ENCODE peak calls at places on chromosomes 6 and 20, in four cellular contexts. Y is fibroblast of mammary gland; V is activated CD8-positive, alpha-beta T cell treated with anti-CD3 and anti-CD28 coated beads for 36 hours; M is HFF-Myc. S is an unnamed sample.

GRCh38 chr20:825710-826421 is 7.6 kb upstream of the FAM110A start:
- DNase-seq in Y (peak), V (no peak), M (no peak), S (no peak)

GRCh38 chr6:43113431-43114260 is 37.5 kb downstream of the PTK7 start:
- DNase-seq in Y (no peak), V (no peak), M (no peak), S (no peak)

GRCh38 chr6:90790696-90791095 is 203.8 kb upstream of the MAP3K7 start:
- DNase-seq in Y (peak), V (no peak), M (peak), S (no peak)

GRCh38 chr6:37239950-37240713 is 17.4 kb upstream of the TBC1D22B start:
- DNase-seq in Y (peak), V (peak), M (peak), S (peak)

GRCh38 chr6:26362836-26363220 is 2.2 kb upstream of the BTN3A2 start:
- DNase-seq in Y (no peak), V (no peak), M (no peak), S (no peak)

GRCh38 chr6:119463081-119463626 is 113.6 kb upstream of the MAN1A1 start:
- DNase-seq in Y (no peak), V (peak), M (no peak), S (no peak)

GRCh38 chr20:32574296-32575226 is 10.6 kb downstream of the NOL4L start:
- DNase-seq in Y (peak), V (peak), M (peak), S (peak)

GRCh38 chr6:130018830-130019795 is 732 bp downstream of the L3MBTL3 start:
- DNase-seq in Y (peak), V (peak), M (no peak), S (no peak)

GRCh38 chr20:19074828-19075516 is 137.5 kb upstream of the SLC24A3 start:
- DNase-seq in Y (no peak), V (peak), M (no peak), S (no peak)

GRCh38 chr6:147135211-147135672 is 69.0 kb upstream of the STXBP5 start:
- DNase-seq in Y (peak), V (no peak), M (peak), S (peak)

GRCh38 chr6:47169785-47170685 is 127.9 kb upstream of the ADGRF1 start:
- DNase-seq in Y (peak), V (no peak), M (peak), S (no peak)

GRCh38 chr6:13406781-13407180 is 78.4 kb upstream of the TBC1D7 start:
- DNase-seq in Y (no peak), V (no peak), M (no peak), S (no peak)

GRCh38 chr20:4227085-4227821 is 211.9 kb upstream of the RNF24 start:
- DNase-seq in Y (peak), V (peak), M (no peak), S (peak)

GRCh38 chr6:119446623-119447008 is 97.1 kb upstream of the MAN1A1 start:
- DNase-seq in Y (peak), V (no peak), M (no peak), S (peak)

GRCh38 chr20:8036771-8037170 is 17.2 kb upstream of the TMX4 start:
- DNase-seq in Y (no peak), V (no peak), M (no peak), S (no peak)

GRCh38 chr6:169993861-169994481 is 242.5 kb downstream of the ERMARD start:
- DNase-seq in Y (no peak), V (no peak), M (no peak), S (no peak)

GRCh38 chr6:169291639-169292339 is 38.1 kb upstream of the THBS2 start:
- DNase-seq in Y (peak), V (no peak), M (no peak), S (no peak)

GRCh38 chr20:38827770-38828281 is 22.3 kb downstream of the PPP1R16B start:
- DNase-seq in Y (no peak), V (no peak), M (no peak), S (no peak)

GRCh38 chr20:46145646-46146045 is 27.5 kb downstream of the CD40 start:
- DNase-seq in Y (no peak), V (no peak), M (no peak), S (no peak)

GRCh38 chr20:44407402-44408184 is 52.1 kb downstream of the HNF4A start:
- DNase-seq in Y (peak), V (no peak), M (no peak), S (no peak)

GRCh38 chr20:42530855-42531674 is 658.6 kb downstream of the PTPRT start:
- DNase-seq in Y (peak), V (peak), M (no peak), S (no peak)

GRCh38 chr20:63092660-63093215 is 86.0 kb upstream of the BHLHE23 start:
- DNase-seq in Y (no peak), V (no peak), M (no peak), S (no peak)

GRCh38 chr6:167717867-167718266 is 108.8 kb upstream of the AFDN start:
- DNase-seq in Y (no peak), V (no peak), M (no peak), S (no peak)

GRCh38 chr6:150027806-150028565 is 2.7 kb upstream of the RAET1L start:
- DNase-seq in Y (no peak), V (no peak), M (no peak), S (no peak)

GRCh38 chr6:16239090-16239797 is 857 bp downstream of the GMPR start:
- DNase-seq in Y (no peak), V (peak), M (no peak), S (no peak)
- TF ChIP-seq CTCF in Y (no peak), V (no peak), M (peak), S (peak)

DNA sequence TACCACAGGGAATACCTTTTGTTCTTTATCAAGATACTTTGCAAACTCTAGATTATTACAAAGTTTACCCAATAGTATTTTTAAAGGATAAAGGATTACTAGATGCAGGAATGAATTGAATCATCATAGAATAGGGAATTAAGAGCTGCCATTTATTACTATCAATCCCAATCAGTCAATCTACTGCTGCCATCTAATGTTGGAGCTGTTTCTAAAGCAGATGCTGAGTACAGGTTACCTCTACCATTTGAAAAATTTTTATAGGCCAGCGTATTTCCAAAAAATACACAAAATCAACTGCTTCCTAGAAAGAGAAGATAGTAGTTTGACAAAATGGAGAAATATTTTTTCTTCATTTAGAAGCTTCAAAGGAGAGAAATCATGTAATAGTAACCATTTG is 520.4 kb downstream of the ADGRB3 start:
- DNase-seq in Y (no peak), V (no peak), M (no peak), S (no peak)
- TF ChIP-seq CTCF in Y (no peak), V (no peak), M (no peak), S (no peak)

GRCh38 chr6:142944126-142945066 is 580 bp downstream of the HIVEP2 start:
- DNase-seq in Y (peak), V (peak), M (peak), S (peak)
- TF ChIP-seq CTCF in Y (no peak), V (no peak), M (no peak), S (no peak)

DNA sequence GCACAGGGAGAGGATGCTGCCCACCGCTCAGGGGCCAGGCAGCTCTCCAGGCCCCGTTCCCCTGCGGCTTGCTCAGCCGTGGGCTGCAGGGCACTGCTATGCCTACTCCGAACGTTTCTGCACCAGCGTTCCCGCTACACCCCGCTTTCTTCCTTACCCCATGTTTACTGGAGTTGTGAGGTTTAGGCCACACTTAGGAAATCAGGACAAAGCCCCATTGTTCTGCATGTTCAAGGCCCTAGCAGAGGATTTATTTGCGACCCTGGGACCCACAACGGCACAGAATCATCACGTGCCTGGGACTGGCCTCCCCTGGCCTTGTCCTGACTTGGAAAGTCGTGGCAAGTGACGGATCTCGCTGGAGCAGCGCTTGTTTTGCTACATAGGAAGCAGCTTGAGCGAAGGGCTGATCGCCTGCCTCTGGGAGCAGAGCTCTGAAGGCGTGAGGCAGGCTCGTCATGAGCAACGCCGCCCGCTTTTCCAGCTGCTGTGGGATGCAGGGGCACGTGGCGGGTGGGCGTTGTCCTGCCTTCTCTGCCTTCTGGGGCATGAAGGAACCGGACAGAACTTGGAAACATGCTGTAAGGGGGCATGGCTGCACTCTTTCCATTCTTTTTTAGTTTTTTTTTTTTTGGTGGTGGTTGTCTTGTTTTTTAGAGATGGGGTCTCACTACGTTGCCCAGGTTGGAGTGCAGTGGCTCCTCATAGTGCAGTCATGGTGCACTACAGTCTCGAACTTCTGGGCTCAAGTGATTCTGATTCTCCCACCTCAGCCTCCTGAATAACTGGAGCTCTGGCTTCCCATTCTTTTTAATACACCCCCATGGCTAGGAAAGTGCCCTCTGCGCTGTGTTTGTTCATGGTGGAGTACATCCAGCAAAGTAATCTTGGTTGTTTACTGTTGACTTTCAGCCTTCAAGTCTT is 14.6 kb upstream of the TMEM181 start:
- DNase-seq in Y (no peak), V (no peak), M (no peak), S (no peak)
- TF ChIP-seq CTCF in Y (no peak), V (no peak), M (no peak), S (no peak)

GRCh38 chr6:107692351-107692750 is 131.8 kb downstream of the SCML4 start:
- DNase-seq in Y (peak), V (no peak), M (no peak), S (peak)
- TF ChIP-seq CTCF in Y (peak), V (no peak), M (no peak), S (no peak)

DNA sequence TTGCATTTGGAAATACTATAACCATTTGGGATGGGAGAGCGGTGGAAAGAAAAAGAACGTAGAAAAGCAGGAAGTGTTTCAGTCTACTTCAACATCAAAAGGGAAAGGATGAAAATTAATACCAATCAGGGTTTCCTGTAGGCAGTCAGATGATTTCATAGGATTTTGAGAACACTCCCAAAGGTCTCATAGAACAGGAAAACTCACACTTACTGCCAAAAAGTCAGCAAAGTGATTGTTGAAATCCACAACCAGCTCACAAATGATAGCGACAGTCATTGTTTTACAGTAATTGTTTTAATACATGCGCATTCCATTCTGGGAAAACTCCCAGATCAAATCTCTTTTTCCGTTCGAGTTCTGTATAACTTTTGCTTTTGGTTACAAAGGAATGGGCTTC is 5.3 kb upstream of the CNKSR3 start:
- DNase-seq in Y (peak), V (no peak), M (no peak), S (no peak)
- TF ChIP-seq CTCF in Y (no peak), V (no peak), M (no peak), S (no peak)

GRCh38 chr6:137731960-137732616 is 135.0 kb upstream of the TNFAIP3 start:
- DNase-seq in Y (peak), V (no peak), M (no peak), S (no peak)

GRCh38 chr6:137734005-137734874 is 132.8 kb upstream of the TNFAIP3 start:
- DNase-seq in Y (no peak), V (no peak), M (no peak), S (no peak)

GRCh38 chr6:137729866-137730629 is 137.0 kb upstream of the TNFAIP3 start:
- DNase-seq in Y (peak), V (no peak), M (no peak), S (no peak)

GRCh38 chr6:137733353-137733746 is 133.7 kb upstream of the TNFAIP3 start:
- DNase-seq in Y (no peak), V (no peak), M (no peak), S (no peak)

GRCh38 chr6:137731600-137731959 is 135.5 kb upstream of the TNFAIP3 start:
- DNase-seq in Y (no peak), V (no peak), M (no peak), S (no peak)
- TF ChIP-seq CTCF in Y (no peak), V (no peak), M (no peak), S (no peak)

DNA sequence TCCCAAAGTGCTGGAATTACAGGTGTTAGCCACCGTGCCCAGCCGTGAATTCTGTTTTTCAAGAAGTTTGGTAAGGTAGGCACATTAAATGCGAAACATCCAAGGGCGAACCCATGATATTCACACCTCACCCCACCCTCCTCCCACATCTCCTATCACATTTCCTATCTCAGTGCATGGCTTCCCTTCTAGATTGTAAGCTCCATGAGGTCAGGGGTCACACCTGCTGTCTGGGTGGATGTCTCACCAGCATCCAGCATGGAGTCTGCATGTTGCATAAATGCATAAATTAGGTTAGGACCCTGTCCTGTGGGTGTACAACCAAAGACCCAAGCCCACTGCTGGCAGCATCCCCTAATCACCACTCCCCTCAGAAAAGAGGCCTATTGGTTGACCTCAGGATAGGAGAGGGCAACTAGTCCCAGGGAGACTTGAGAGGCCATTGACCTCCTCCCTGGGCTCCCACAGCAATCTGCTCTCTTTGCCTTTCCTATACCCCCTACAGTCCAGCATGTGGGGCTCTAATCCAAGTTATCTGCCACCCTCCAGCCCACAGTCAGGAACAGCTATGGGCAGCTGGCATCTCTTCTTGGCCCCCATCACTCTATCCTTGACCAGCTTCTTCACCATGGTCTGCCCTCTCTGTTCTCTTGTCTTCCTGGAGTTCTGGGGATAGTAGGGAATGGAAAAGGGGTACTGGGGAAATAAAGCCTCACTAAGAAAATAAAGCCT is 4.2 kb downstream of the PRRT1 start:
- DNase-seq in Y (no peak), V (no peak), M (no peak), S (no peak)
- TF ChIP-seq CTCF in Y (no peak), V (no peak), M (no peak), S (no peak)